ENCODE peak calls at places on chromosomes 12 and 14, in four cellular contexts. W, N, I and H are unnamed samples.

GRCh38 chr12:14126692-14127091 is 145.3 kb upstream of the GRIN2B start:
- DNase-seq in N (no peak), W (no peak), I (no peak), H (no peak)

GRCh38 chr14:20434701-20435453 is 1.1 kb downstream of the KLHL33 start:
- DNase-seq in W (peak), I (no peak), N (peak), H (peak)

GRCh38 chr12:132408001-132408400 is 78.6 kb upstream of the GALNT9 start:
- DNase-seq in I (no peak), N (no peak), W (peak), H (no peak)

GRCh38 chr12:59708484-59708883 is 112.7 kb downstream of the SLC16A7 start:
- DNase-seq in I (no peak), N (no peak), W (no peak), H (no peak)

GRCh38 chr14:68449565-68450295 is 343.1 kb downstream of the ZFP36L1 start:
- DNase-seq in W (no peak), I (no peak), N (no peak), H (no peak)

GRCh38 chr14:60266021-60266937 is 17.3 kb downstream of the PPM1A start:
- DNase-seq in W (no peak), I (no peak), N (no peak), H (no peak)

GRCh38 chr12:106248177-106248848 is 493 bp upstream of the CKAP4 start:
- DNase-seq in N (peak), W (peak), I (no peak), H (peak)

GRCh38 chr12:57775563-57776246 is 3.3 kb downstream of the EEF1AKMT3 start:
- DNase-seq in W (no peak), N (no peak), I (no peak), H (no peak)

GRCh38 chr12:115010324-115010995 is 326.5 kb upstream of the TBX3 start:
- DNase-seq in I (no peak), W (no peak), N (no peak), H (no peak)

GRCh38 chr14:99273025-99273723 is 1.2 kb upstream of the BCL11B start:
- DNase-seq in N (no peak), W (no peak), I (no peak), H (no peak)

GRCh38 chr12:46371718-46372130 is 849 bp downstream of the SLC38A2 start:
- DNase-seq in W (peak), I (no peak), N (peak), H (peak)